ENCODE peak calls at places on chromosomes 13 and 19, in seven cellular contexts. One of them, this sample, is unnamed.
A peak's percentile ranks its signal among the peaks of the same experiment; 100 is the strongest.

GRCh38 chr19:45128806-45129205 is 32.0 kb downstream of the NKPD1 start:
- DNase-seq in upper lobe of left lung: no peak
- DNase-seq in transverse colon: no peak
- DNase-seq in breast epithelium: no peak
- DNase-seq in GM12892: no peak
- DNase-seq in vagina: no peak
- DNase-seq in HepG2: no peak
- DNase-seq in this sample: no peak

GRCh38 chr13:61612192-61612591 is 196.5 kb upstream of the PCDH20 start:
- DNase-seq in transverse colon: no peak
- DNase-seq in GM12892: no peak
- DNase-seq in upper lobe of left lung: no peak
- DNase-seq in vagina: no peak
- DNase-seq in HepG2: no peak
- DNase-seq in breast epithelium: no peak
- DNase-seq in this sample: no peak

GRCh38 chr19:11405846-11406643 is 13.1 kb downstream of the RGL3 start:
- DNase-seq in upper lobe of left lung: no peak
- DNase-seq in breast epithelium: no peak
- DNase-seq in GM12892: no peak
- DNase-seq in transverse colon: no peak
- DNase-seq in HepG2: no peak
- DNase-seq in vagina: no peak
- DNase-seq in this sample: no peak

GRCh38 chr13:97369269-97369893 is 64.6 kb upstream of the RAP2A start:
- DNase-seq in vagina: no peak
- DNase-seq in breast epithelium: no peak
- DNase-seq in transverse colon: no peak
- DNase-seq in GM12892: no peak
- DNase-seq in upper lobe of left lung: no peak
- DNase-seq in HepG2: no peak
- DNase-seq in this sample: no peak

GRCh38 chr13:34162545-34162936 is 344.6 kb downstream of the RFC3 start:
- DNase-seq in upper lobe of left lung: no peak
- DNase-seq in breast epithelium: no peak
- DNase-seq in GM12892: no peak
- DNase-seq in HepG2: no peak
- DNase-seq in transverse colon: no peak
- DNase-seq in vagina: no peak
- DNase-seq in this sample: no peak

GRCh38 chr19:18507727-18508440 is 14.0 kb downstream of the ELL start:
- DNase-seq in breast epithelium: no peak
- DNase-seq in GM12892: no peak
- DNase-seq in transverse colon: no peak
- DNase-seq in upper lobe of left lung: no peak
- DNase-seq in vagina: no peak
- DNase-seq in HepG2: peak; percentile 82
- DNase-seq in this sample: no peak

GRCh38 chr19:49421039-49421877 is 2.0 kb downstream of the PTH2 start:
- DNase-seq in GM12892: peak; percentile 61
- DNase-seq in breast epithelium: peak; percentile 54
- DNase-seq in upper lobe of left lung: peak; percentile 63
- DNase-seq in vagina: no peak
- DNase-seq in HepG2: no peak
- DNase-seq in transverse colon: peak; percentile 42
- DNase-seq in this sample: peak; percentile 55

GRCh38 chr13:90943961-90944360 is 403.5 kb upstream of the MIR17HG start:
- DNase-seq in transverse colon: no peak
- DNase-seq in upper lobe of left lung: no peak
- DNase-seq in breast epithelium: no peak
- DNase-seq in vagina: no peak
- DNase-seq in GM12892: no peak
- DNase-seq in HepG2: no peak
- DNase-seq in this sample: no peak

GRCh38 chr19:49497047-49497789 is 984 bp downstream of the RPS11 start:
- DNase-seq in HepG2: no peak
- DNase-seq in breast epithelium: no peak
- DNase-seq in GM12892: peak; percentile 58
- DNase-seq in upper lobe of left lung: peak; percentile 88
- DNase-seq in vagina: no peak
- DNase-seq in transverse colon: peak; percentile 86
- DNase-seq in this sample: peak; percentile 78

GRCh38 chr13:41588899-41589298 is 131.5 kb downstream of the RGCC start:
- DNase-seq in vagina: no peak
- DNase-seq in GM12892: no peak
- DNase-seq in transverse colon: no peak
- DNase-seq in upper lobe of left lung: no peak
- DNase-seq in HepG2: peak; percentile 50
- DNase-seq in breast epithelium: no peak
- DNase-seq in this sample: no peak

GRCh38 chr19:3325451-3325850 is 40.9 kb upstream of the NFIC start:
- DNase-seq in breast epithelium: no peak
- DNase-seq in HepG2: no peak
- DNase-seq in GM12892: no peak
- DNase-seq in transverse colon: no peak
- DNase-seq in upper lobe of left lung: no peak
- DNase-seq in vagina: no peak
- DNase-seq in this sample: no peak

GRCh38 chr13:41916173-41916954 is 44.5 kb downstream of the VWA8 start:
- DNase-seq in transverse colon: no peak
- DNase-seq in vagina: no peak
- DNase-seq in HepG2: no peak
- DNase-seq in upper lobe of left lung: no peak
- DNase-seq in breast epithelium: no peak
- DNase-seq in GM12892: peak; percentile 10
- DNase-seq in this sample: no peak

GRCh38 chr13:109119886-109120285 is 490.5 kb downstream of the MYO16 start:
- DNase-seq in vagina: no peak
- DNase-seq in GM12892: no peak
- DNase-seq in transverse colon: no peak
- DNase-seq in upper lobe of left lung: no peak
- DNase-seq in breast epithelium: no peak
- DNase-seq in HepG2: no peak
- DNase-seq in this sample: no peak

GRCh38 chr13:111269508-111269907 is 50.9 kb upstream of the TEX29 start:
- DNase-seq in vagina: no peak
- DNase-seq in GM12892: no peak
- DNase-seq in HepG2: no peak
- DNase-seq in transverse colon: no peak
- DNase-seq in upper lobe of left lung: no peak
- DNase-seq in breast epithelium: no peak
- DNase-seq in this sample: no peak

GRCh38 chr19:8149261-8150094 is at the start of gene FBN3:
- DNase-seq in transverse colon: no peak
- DNase-seq in breast epithelium: no peak
- DNase-seq in HepG2: no peak
- DNase-seq in vagina: no peak
- DNase-seq in GM12892: peak; percentile 25
- DNase-seq in upper lobe of left lung: peak; percentile 62
- DNase-seq in this sample: no peak

GRCh38 chr13:62482351-62482750 is 1066.7 kb upstream of the PCDH20 start:
- DNase-seq in GM12892: no peak
- DNase-seq in vagina: no peak
- DNase-seq in breast epithelium: no peak
- DNase-seq in transverse colon: no peak
- DNase-seq in HepG2: peak; percentile 20
- DNase-seq in upper lobe of left lung: no peak
- DNase-seq in this sample: no peak

GRCh38 chr19:13164370-13165090 is 14.3 kb downstream of the IER2 start:
- DNase-seq in upper lobe of left lung: no peak
- DNase-seq in transverse colon: peak; percentile 75
- DNase-seq in breast epithelium: peak; percentile 65
- DNase-seq in vagina: no peak
- DNase-seq in HepG2: peak; percentile 89
- DNase-seq in GM12892: no peak
- DNase-seq in this sample: peak; percentile 47

GRCh38 chr13:44516771-44517170 is 59.4 kb downstream of the TSC22D1 start:
- DNase-seq in breast epithelium: no peak
- DNase-seq in GM12892: no peak
- DNase-seq in transverse colon: no peak
- DNase-seq in vagina: no peak
- DNase-seq in upper lobe of left lung: no peak
- DNase-seq in HepG2: no peak
- DNase-seq in this sample: no peak

GRCh38 chr19:29519931-29520330 is 5.9 kb upstream of the VSTM2B start:
- DNase-seq in upper lobe of left lung: no peak
- DNase-seq in breast epithelium: no peak
- DNase-seq in vagina: no peak
- DNase-seq in HepG2: no peak
- DNase-seq in GM12892: no peak
- DNase-seq in transverse colon: no peak
- DNase-seq in this sample: no peak

GRCh38 chr19:38729653-38730469 is 14.4 kb downstream of the CAPN12 start:
- DNase-seq in transverse colon: peak; percentile 80
- DNase-seq in breast epithelium: peak; percentile 55
- DNase-seq in upper lobe of left lung: peak; percentile 69
- DNase-seq in vagina: no peak
- DNase-seq in GM12892: peak; percentile 71
- DNase-seq in HepG2: peak; percentile 57
- DNase-seq in this sample: peak; percentile 77

GRCh38 chr13:100039740-100040139 is 49.2 kb upstream of the PCCA start:
- DNase-seq in vagina: no peak
- DNase-seq in breast epithelium: no peak
- DNase-seq in upper lobe of left lung: no peak
- DNase-seq in GM12892: no peak
- DNase-seq in HepG2: peak; percentile 80
- DNase-seq in transverse colon: no peak
- DNase-seq in this sample: no peak

GRCh38 chr19:3346677-3347353 is 19.6 kb upstream of the NFIC start:
- DNase-seq in upper lobe of left lung: peak; percentile 58
- DNase-seq in vagina: no peak
- DNase-seq in HepG2: no peak
- DNase-seq in GM12892: no peak
- DNase-seq in transverse colon: peak; percentile 69
- DNase-seq in breast epithelium: peak; percentile 84
- DNase-seq in this sample: peak; percentile 83

GRCh38 chr13:80339841-80340642 is 884 bp downstream of the SPRY2 start:
- DNase-seq in GM12892: no peak
- DNase-seq in breast epithelium: peak; percentile 27
- DNase-seq in upper lobe of left lung: peak; percentile 54
- DNase-seq in transverse colon: peak; percentile 68
- DNase-seq in HepG2: peak; percentile 18
- DNase-seq in vagina: no peak
- DNase-seq in this sample: peak; percentile 46

GRCh38 chr19:11332822-11333221 is 6.6 kb downstream of the RAB3D start:
- DNase-seq in GM12892: no peak
- DNase-seq in upper lobe of left lung: no peak
- DNase-seq in breast epithelium: no peak
- DNase-seq in vagina: no peak
- DNase-seq in transverse colon: no peak
- DNase-seq in HepG2: no peak
- DNase-seq in this sample: no peak

GRCh38 chr19:35868823-35869326 is 501 bp downstream of the APLP1 start:
- DNase-seq in vagina: no peak
- DNase-seq in breast epithelium: no peak
- DNase-seq in transverse colon: no peak
- DNase-seq in GM12892: no peak
- DNase-seq in HepG2: no peak
- DNase-seq in upper lobe of left lung: no peak
- DNase-seq in this sample: no peak

GRCh38 chr19:7866399-7867091 is 7.6 kb downstream of the PRR36 start:
- DNase-seq in upper lobe of left lung: no peak
- DNase-seq in HepG2: peak; percentile 32
- DNase-seq in transverse colon: no peak
- DNase-seq in vagina: no peak
- DNase-seq in breast epithelium: no peak
- DNase-seq in GM12892: no peak
- DNase-seq in this sample: no peak

GRCh38 chr19:53467503-53468262 is at the start of gene ZNF813:
- DNase-seq in GM12892: peak; percentile 74
- DNase-seq in breast epithelium: peak; percentile 89
- DNase-seq in HepG2: peak; percentile 82
- DNase-seq in upper lobe of left lung: peak; percentile 96
- DNase-seq in vagina: no peak
- DNase-seq in transverse colon: peak; percentile 98
- DNase-seq in this sample: peak; percentile 97
- TF ChIP-seq POLR2AphosphoS5 in GM12892: no peak
- TF ChIP-seq POLR2AphosphoS5 in breast epithelium: peak; percentile 19
- TF ChIP-seq POLR2AphosphoS5 in HepG2: peak; percentile 85
- TF ChIP-seq POLR2AphosphoS5 in upper lobe of left lung: peak; percentile 79
- TF ChIP-seq POLR2AphosphoS5 in vagina: peak; percentile 84
- TF ChIP-seq POLR2AphosphoS5 in transverse colon: peak; percentile 84
- TF ChIP-seq POLR2AphosphoS5 in this sample: peak; percentile 67

GRCh38 chr19:55113570-55114039 is 3.8 kb downstream of the PPP1R12C start:
- DNase-seq in upper lobe of left lung: peak; percentile 85
- DNase-seq in HepG2: peak; percentile 38
- DNase-seq in GM12892: peak; percentile 36
- DNase-seq in vagina: no peak
- DNase-seq in breast epithelium: peak; percentile 78
- DNase-seq in transverse colon: peak; percentile 81
- DNase-seq in this sample: peak; percentile 58
- TF ChIP-seq POLR2A in upper lobe of left lung: no peak
- TF ChIP-seq POLR2A in HepG2: no peak
- TF ChIP-seq POLR2A in GM12892: no peak
- TF ChIP-seq POLR2A in vagina: no peak
- TF ChIP-seq POLR2A in breast epithelium: no peak
- TF ChIP-seq POLR2A in transverse colon: peak; percentile 22
- TF ChIP-seq POLR2A in this sample: no peak

GRCh38 chr13:30408319-30409101 is 13.8 kb upstream of the UBE2L5 start:
- DNase-seq in GM12892: peak; percentile 87
- DNase-seq in vagina: no peak
- DNase-seq in upper lobe of left lung: peak; percentile 97
- DNase-seq in HepG2: peak; percentile 86
- DNase-seq in transverse colon: peak; percentile 97
- DNase-seq in breast epithelium: peak; percentile 95
- DNase-seq in this sample: peak; percentile 96
- TF ChIP-seq POLR2AphosphoS5 in GM12892: no peak
- TF ChIP-seq POLR2AphosphoS5 in vagina: peak; percentile 60
- TF ChIP-seq POLR2AphosphoS5 in upper lobe of left lung: peak; percentile 61
- TF ChIP-seq POLR2AphosphoS5 in HepG2: no peak
- TF ChIP-seq POLR2AphosphoS5 in transverse colon: peak; percentile 52
- TF ChIP-seq POLR2AphosphoS5 in breast epithelium: peak; percentile 60
- TF ChIP-seq POLR2AphosphoS5 in this sample: peak; percentile 66

DNA sequence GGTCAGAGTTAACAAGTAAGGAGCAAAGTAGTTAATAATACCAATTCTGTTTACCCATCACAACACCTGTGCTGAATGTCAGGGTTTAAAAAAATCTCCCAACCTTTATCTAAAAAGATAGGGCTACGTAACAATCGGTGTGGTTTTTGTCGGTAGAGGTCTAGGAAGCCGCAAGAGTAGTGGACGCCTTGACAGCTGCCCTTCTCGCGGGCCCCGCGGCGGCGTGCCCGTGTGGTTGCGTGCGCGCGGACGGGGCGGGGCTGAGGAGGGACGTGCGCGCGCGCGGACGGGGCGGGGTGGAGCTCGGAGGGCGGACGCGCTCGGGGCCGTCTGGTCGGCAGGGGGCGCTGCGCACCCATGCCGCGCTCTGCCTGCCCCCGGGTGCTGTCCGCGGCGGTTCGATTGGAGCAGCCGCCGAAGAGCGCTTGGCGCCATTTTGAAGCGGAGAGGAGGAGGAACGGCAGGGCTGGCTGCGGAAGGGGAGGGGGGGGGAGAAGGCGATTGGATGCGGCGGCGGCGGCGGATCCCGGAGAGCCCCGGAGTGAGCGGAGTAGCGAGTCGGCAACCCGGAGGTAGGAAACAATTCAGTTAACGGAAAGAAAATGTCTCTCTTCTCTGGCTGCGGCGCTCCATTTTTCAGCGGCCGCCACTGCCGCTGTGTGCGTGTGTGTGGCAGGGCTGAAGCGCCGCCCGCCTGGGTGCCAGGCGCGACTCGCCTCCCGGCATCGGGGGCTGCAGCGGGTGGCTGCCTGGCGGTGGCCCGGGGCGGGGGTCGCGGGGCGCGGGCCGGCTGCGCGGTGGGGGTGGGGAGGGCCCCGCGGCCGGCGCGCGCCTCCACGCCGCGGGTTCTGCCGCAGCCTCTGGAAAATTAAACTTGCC is at the start of gene PDS5B:
- DNase-seq in breast epithelium: peak; percentile 91
- DNase-seq in vagina: no peak
- DNase-seq in GM12892: peak; percentile 68
- DNase-seq in HepG2: peak; percentile 87
- DNase-seq in transverse colon: peak; percentile 95
- DNase-seq in upper lobe of left lung: peak; percentile 97
- DNase-seq in this sample: peak; percentile 95
- TF ChIP-seq POLR2A in breast epithelium: peak; percentile 17
- TF ChIP-seq POLR2A in vagina: peak; percentile 48
- TF ChIP-seq POLR2A in GM12892: peak; percentile 32
- TF ChIP-seq POLR2A in HepG2: peak; percentile 47
- TF ChIP-seq POLR2A in transverse colon: peak; percentile 66
- TF ChIP-seq POLR2A in upper lobe of left lung: no peak
- TF ChIP-seq POLR2A in this sample: no peak

This sample was measured in stomach.